ENCODE peak calls at places on chromosomes 12 and 14, in six cellular contexts. A is adrenal gland; T is lung; F is effector memory CD4-positive, alpha-beta T cell; K is A549; H is IMR-90. J is an unnamed sample.

GRCh38 chr12:124779161-124780141 is 84.2 kb downstream of the SCARB1 start:
- DNase-seq in K (no peak), H (no peak), T (no peak), A (no peak), F (no peak), J (no peak)

GRCh38 chr14:91339606-91340369 is 77.8 kb downstream of the CCDC88C start:
- DNase-seq in K (no peak), A (no peak), H (no peak), F (no peak), T (no peak), J (no peak)

GRCh38 chr12:34397591-34398365 is 375.5 kb downstream of the ALG10 start:
- DNase-seq in F (no peak), T (peak; percentile 17), H (no peak), A (peak; percentile 4), K (no peak), J (peak; percentile 11)

GRCh38 chr12:82672811-82673495 is 13.8 kb upstream of the TMTC2 start:
- DNase-seq in T (no peak), A (no peak), F (no peak), K (no peak), H (no peak), J (no peak)

GRCh38 chr12:49503674-49504180 is 35.1 kb upstream of the KCNH3 start:
- DNase-seq in K (peak; percentile 44), A (no peak), T (no peak), H (peak; percentile 81), F (no peak), J (peak; percentile 53)

GRCh38 chr12:4270016-4270669 is 3.4 kb upstream of the CCND2 start:
- DNase-seq in K (no peak), F (no peak), H (no peak), T (no peak), A (peak; percentile 35), J (peak; percentile 82)

GRCh38 chr12:124588689-124589318 is 21.4 kb upstream of the NCOR2 start:
- DNase-seq in T (no peak), A (peak; percentile 76), H (peak; percentile 81), F (no peak), K (no peak), J (no peak)

GRCh38 chr12:76143343-76144252 is 59.1 kb upstream of the NAP1L1 start:
- DNase-seq in A (no peak), T (no peak), K (no peak), H (no peak), F (peak; percentile 3), J (no peak)

GRCh38 chr12:27907766-27908165 is 64.8 kb downstream of the PTHLH start:
- DNase-seq in K (no peak), A (no peak), T (no peak), H (peak; percentile 49), F (no peak), J (no peak)

GRCh38 chr14:76968621-76969063 is 59.9 kb downstream of the IRF2BPL start:
- DNase-seq in H (no peak), F (no peak), A (no peak), K (no peak), T (no peak), J (no peak)

GRCh38 chr14:99603471-99603933 is 505 bp downstream of the CCDC85C start:
- DNase-seq in H (peak; percentile 49), K (no peak), F (peak; percentile 23), T (no peak), A (peak; percentile 58), J (no peak)

GRCh38 chr12:19800884-19801283 is 361.6 kb downstream of the AEBP2 start:
- DNase-seq in A (no peak), T (no peak), K (no peak), F (no peak), H (no peak), J (no peak)

GRCh38 chr14:43938588-43939281 is 568.3 kb downstream of the FSCB start:
- DNase-seq in F (no peak), A (no peak), K (no peak), H (no peak), T (no peak), J (no peak)

GRCh38 chr12:20601668-20602280 is 93.4 kb upstream of the SLCO1C1 start:
- DNase-seq in K (peak; percentile 18), T (no peak), F (no peak), A (no peak), H (peak; percentile 73), J (no peak)

GRCh38 chr14:97276573-97276972 is 479.4 kb downstream of the VRK1 start:
- DNase-seq in K (no peak), F (no peak), T (no peak), A (no peak), H (no peak), J (no peak)

GRCh38 chr12:97560766-97561165 is 98.2 kb downstream of the RMST start:
- DNase-seq in F (no peak), H (no peak), A (no peak), K (no peak), T (no peak), J (no peak)

GRCh38 chr12:110585231-110585799 is 2.2 kb upstream of the PPTC7 start:
- DNase-seq in H (peak; percentile 32), T (peak; percentile 65), K (no peak), A (peak; percentile 47), F (no peak), J (no peak)

GRCh38 chr12:69534389-69534822 is 50.9 kb upstream of the CCT2 start:
- DNase-seq in A (peak; percentile 68), T (peak; percentile 80), F (no peak), H (peak; percentile 100), K (peak; percentile 30), J (peak; percentile 48)

GRCh38 chr12:130847097-130847496 is 8.0 kb upstream of the STX2 start:
- DNase-seq in A (no peak), H (peak; percentile 30), F (no peak), K (no peak), T (no peak), J (no peak)

GRCh38 chr12:113500662-113501435 is 29.2 kb upstream of the LHX5 start:
- DNase-seq in H (no peak), F (no peak), A (no peak), K (no peak), T (no peak), J (no peak)

GRCh38 chr12:1518763-1519516 is 75.4 kb downstream of the FBXL14 start:
- DNase-seq in H (peak; percentile 91), K (no peak), F (no peak), T (no peak), A (no peak), J (no peak)

GRCh38 chr14:74558655-74559054 is 53.4 kb downstream of the LTBP2 start:
- DNase-seq in K (no peak), H (peak; percentile 69), A (no peak), T (no peak), F (no peak), J (no peak)

DNA sequence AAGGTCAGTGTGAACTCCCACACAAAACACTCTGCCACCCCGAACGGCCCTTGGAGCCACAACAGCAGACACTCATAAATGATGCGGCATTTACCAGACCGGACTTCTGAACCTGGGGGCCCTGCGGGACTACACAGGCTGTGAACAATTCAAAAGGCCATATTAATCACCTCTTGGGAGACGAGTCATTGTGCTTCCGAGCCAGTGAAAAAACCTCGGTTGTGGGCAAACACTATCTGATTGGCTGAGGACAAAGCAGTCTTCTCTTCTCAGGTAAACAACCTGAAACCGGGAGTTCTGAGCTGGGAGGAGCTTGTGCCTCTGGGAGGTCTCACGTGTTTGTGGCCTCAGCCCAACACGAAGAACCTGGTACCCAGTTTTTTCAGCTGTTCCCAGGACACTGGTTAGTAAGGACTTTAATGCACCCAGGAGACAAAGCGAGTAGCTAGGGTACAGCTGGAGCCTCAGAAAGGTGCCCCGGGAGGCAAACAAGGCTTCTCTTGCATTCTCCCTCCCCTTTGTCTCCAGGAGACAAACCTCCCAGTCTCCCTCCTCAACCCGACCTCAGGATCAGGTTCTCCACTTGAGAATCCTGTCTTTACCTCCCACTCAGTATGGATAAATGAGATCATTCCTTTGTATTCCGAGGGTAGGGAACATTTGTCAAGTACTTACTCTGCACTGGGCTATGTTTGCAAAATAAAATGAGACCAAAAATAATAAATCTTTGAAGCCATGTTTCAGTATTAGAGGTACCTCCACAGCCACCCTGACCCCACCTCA is 35.2 kb downstream of the VWF start:
- DNase-seq in H (peak; percentile 52), T (no peak), A (no peak), K (no peak), F (no peak), J (no peak)
- H3K27ac ChIP-seq in H (no peak overlapping the region), T (peak overlapping the region; percentile 50), A (no peak overlapping the region), K (no peak overlapping the region), F (no peak overlapping the region), J (no peak overlapping the region)

GRCh38 chr14:69045857-69046351 is 66.8 kb upstream of the ACTN1 start:
- DNase-seq in H (no peak), K (no peak), F (no peak), T (no peak), A (no peak), J (no peak)
- H3K4me1 ChIP-seq in H (peaks cover 44% of the 10 kb centered on the region), K (peaks cover 20% of the 10 kb centered on the region), F (no peaks in the 10 kb centered on the region), T (peaks cover 34% of the 10 kb centered on the region), A (peaks cover 69% of the 10 kb centered on the region), J (peaks cover 15% of the 10 kb centered on the region)

DNA sequence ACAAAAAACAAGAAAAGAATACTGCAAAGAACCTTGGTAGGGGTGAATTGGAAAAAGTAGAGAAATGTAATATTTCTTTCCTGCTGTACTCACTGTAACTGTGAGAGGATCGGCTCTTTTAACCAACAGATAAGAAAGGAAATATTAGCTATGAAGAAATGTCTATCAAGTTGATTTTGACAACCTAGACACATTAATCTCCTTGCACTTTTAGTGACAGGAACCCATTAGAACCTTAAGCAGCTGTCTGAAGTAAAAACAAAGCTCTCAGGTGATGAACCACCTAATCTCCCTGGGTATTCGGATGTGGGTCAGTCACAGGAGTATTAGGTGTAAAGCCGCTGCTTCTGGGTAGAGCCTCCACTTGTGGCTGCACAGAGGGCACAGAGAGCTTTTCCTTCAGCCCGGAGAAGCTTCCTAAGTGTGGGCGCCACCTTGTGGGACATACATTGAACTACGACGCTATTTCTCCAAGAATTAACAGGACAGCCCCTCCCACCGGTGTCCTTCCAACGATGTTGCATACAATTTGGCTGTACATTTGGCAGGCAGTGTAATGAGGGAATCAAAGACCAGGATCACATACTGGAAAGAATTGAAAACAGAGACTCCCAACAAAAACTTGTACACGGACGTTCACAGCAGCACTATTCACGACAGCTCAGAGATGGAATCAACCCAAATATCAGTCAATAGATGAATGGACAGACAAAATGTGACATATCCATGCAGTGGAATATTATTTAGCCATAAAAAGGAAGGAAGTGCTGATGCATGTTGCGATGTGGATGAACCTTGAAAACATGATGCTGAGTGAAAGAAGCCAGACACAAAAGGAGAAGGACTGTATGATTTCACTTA is 28.9 kb upstream of the MAPKAPK5 start:
- DNase-seq in H (peak; percentile 80), T (peak; percentile 76), K (peak; percentile 89), A (peak; percentile 88), F (peak; percentile 47), J (peak; percentile 80)
- H3K4me3 ChIP-seq in H (no peak overlapping the region), T (no peak overlapping the region), K (no peak overlapping the region), A (no peak overlapping the region), F (no peak overlapping the region), J (no peak overlapping the region)

DNA sequence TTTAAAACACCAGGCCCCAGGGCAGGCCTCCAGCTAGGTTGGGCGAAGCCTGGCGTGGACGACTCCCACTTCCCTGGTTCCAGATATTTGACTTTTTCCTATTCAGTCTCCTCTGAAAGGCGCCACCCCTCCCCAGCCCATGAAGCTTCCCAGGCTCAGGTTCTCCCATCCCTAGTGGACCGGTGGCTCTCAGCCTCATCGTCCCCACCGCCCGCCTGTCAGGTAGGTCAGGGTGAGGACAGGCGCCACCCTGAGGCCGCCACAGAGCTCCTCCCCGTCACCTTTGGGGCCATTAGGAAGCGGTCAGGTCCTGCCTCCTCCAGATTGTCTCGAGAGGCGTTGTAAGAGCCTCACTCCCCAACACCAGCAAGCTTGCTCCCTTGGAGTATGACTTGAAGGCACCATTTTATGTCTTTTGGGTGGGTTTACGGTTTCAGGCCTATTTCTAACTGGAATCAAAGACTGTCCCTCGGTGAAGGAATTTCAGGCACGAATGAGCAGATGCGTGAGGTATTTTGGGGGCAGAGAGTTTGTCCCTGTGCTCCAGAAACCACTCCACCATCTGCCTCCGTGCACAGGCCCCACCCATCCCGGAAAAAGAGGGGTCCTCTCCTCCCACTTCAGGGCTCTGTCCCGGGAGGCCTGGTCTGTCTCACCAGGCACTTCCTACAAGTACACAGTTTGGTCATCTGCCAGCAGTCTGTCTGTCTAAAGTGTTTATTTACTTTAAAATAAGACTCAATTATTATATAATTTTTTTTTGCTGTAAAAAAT is 55.6 kb downstream of the TSPAN9 start:
- DNase-seq in F (no peak), A (no peak), H (peak; percentile 72), T (no peak), K (no peak), J (no peak)
- H3K27ac ChIP-seq in F (no peak overlapping the region), A (no peak overlapping the region), H (peak overlapping the region; percentile 54), T (peak overlapping the region; percentile 60), K (no peak overlapping the region), J (no peak overlapping the region)